ENCODE peak calls at places on chromosomes 11 and 22, in ten cellular contexts. S is cardiac muscle cell; R is WTC11; Q is brain microvascular endothelial cell; W is CD8-positive, alpha-beta T cell; I is BE2C; O is HFF-Myc; U is HCT116; X is activated B cell treated with CpG ODN at 0.5 μM for 24 hours; L is hepatocyte. H is an unnamed sample.

GRCh38 chr11:79768343-79768742 is 327.5 kb upstream of the TENM4 start:
- DNase-seq in S (no peak), R (no peak), Q (no peak), W (no peak), I (no peak), O (no peak), U (no peak), X (no peak), L (peak), H (no peak)

GRCh38 chr11:114562166-114562916 is 2.7 kb upstream of the NXPE1 start:
- DNase-seq in S (peak), R (no peak), Q (no peak), W (no peak), I (no peak), O (no peak), U (no peak), X (no peak), L (peak), H (no peak)

GRCh38 chr11:115921540-115921939 is 417.3 kb upstream of the CADM1 start:
- DNase-seq in S (no peak), R (no peak), Q (no peak), W (no peak), I (no peak), O (no peak), U (no peak), X (no peak), L (no peak), H (no peak)

GRCh38 chr11:37657645-37658044 is 1059.6 kb upstream of the RAG2 start:
- DNase-seq in S (peak), R (no peak), Q (no peak), W (no peak), I (no peak), O (peak), U (no peak), X (no peak), L (no peak), H (no peak)

GRCh38 chr11:107562647-107563208 is 2.8 kb downstream of the ALKBH8 start:
- DNase-seq in S (peak), R (no peak), Q (peak), W (no peak), I (no peak), O (peak), U (peak), X (no peak), L (no peak), H (no peak)

GRCh38 chr11:1503708-1504104 is 17.1 kb upstream of the MOB2 start:
- DNase-seq in S (no peak), R (no peak), Q (no peak), W (no peak), I (peak), O (no peak), U (no peak), X (no peak), L (no peak), H (no peak)

GRCh38 chr11:132911186-132911585 is 621.1 kb downstream of the OPCML start:
- DNase-seq in S (peak), R (no peak), Q (peak), W (no peak), I (no peak), O (no peak), U (no peak), X (no peak), L (peak), H (no peak)

GRCh38 chr22:29032014-29032475 is 29.6 kb downstream of the C22orf31 start:
- DNase-seq in S (peak), R (no peak), Q (no peak), W (no peak), I (no peak), O (no peak), U (no peak), X (no peak), L (no peak), H (no peak)

GRCh38 chr11:63979426-63979825 is 5.0 kb downstream of the COX8A start:
- DNase-seq in S (no peak), R (no peak), Q (no peak), W (no peak), I (no peak), O (no peak), U (no peak), X (no peak), L (no peak), H (no peak)

GRCh38 chr11:63970902-63971301 is 3.5 kb upstream of the COX8A start:
- DNase-seq in S (no peak), R (no peak), Q (no peak), W (no peak), I (no peak), O (no peak), U (no peak), X (no peak), L (no peak), H (no peak)

GRCh38 chr11:63978551-63979235 is 4.3 kb downstream of the COX8A start:
- DNase-seq in S (no peak), R (no peak), Q (no peak), W (no peak), I (no peak), O (no peak), U (no peak), X (no peak), L (no peak), H (no peak)

DNA sequence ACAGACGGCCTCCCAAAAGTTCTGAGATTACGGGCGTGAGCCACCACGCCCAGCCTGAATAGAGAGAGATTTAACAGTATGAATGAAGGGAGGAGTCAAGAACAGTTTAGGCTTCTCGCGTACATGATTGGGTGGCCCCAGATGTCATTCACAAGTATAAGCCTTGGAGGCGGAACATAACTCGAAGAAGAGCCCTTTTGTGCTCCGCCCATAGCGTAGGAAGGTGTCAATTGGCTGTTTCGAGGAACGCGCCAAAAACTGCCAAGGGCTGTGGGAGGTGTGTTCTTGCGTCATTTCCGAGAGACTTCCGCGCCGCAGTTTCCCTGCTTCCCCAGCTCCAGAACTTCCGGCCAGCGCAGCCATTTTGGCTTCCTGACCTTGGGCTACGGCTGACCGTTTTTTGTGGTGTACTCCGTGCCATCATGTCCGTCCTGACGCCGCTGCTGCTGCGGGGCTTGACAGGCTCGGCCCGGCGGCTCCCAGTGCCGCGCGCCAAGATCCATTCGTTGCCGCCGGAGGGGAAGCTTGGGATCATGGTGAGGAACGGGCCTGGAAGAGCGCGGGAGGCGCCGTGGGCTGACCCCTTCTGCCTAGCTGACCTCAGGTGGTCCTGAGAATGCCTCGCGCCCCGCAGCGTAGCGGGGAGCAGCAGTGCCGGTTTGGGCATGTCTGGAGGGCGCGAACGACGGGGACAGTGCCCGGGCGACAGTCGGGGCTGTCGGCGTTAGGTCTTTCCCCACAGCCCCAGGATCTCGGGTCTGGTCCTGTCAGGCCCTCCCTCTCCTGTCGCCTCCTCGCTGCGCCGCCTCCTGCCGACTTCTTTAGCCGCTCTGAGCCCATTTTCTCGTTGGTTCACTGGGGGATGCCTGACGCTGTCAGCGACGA is at the start of gene COX8A:
- DNase-seq in S (peak), R (peak), Q (peak), W (peak), I (peak), O (peak), U (peak), X (peak), L (peak), H (peak)
- TF ChIP-seq CTCF in S (no peak), R (no peak), Q (peak), W (no peak), I (no peak), O (no peak), U (no peak), X (no peak), L (no peak), H (no peak)

DNA sequence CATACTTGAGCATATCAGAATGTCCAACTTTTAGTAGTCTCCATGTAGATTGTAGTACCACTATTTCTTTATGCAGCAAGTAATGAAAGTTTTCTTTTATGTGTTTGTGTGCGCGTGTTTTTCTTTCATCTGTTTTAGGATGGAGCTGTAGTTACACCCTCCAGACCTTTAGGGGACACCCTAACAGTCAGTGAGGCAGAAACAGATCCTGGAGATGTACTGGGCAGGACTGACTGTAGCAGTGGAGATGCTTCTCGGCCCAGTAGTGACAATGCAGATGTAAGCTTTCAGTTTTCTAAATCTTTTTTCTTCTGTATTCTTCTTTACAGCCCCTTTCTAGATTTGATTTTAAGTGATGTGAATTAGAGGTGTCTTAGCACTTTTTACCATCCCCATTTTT is 79.9 kb upstream of the GRIK4 start:
- DNase-seq in S (peak), R (peak), Q (peak), W (no peak), I (no peak), O (peak), U (peak), X (no peak), L (peak), H (no peak)
- TF ChIP-seq CTCF in S (peak), R (peak), Q (peak), W (no peak), I (peak), O (peak), U (no peak), X (no peak), L (peak), H (no peak)

DNA sequence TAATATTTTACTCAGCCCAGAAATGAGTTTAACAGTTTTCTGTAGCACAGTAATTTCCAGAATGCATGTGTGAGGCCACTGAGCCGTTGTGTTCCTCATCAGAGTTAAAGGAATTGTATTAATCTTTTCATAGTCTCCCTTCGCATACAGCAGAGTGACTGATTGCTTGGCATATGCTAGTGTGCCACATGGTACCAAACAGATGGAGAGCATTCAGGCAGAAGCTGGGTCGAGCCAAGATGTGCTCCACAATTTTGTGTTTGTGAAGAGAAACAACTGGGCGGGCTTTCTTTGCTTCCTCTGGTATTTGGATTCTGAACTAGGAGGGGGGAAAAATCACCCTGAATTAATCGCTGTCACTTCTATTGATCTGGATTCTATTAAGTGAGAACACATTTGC is 85.8 kb downstream of the CASP12 start:
- DNase-seq in S (no peak), R (no peak), Q (no peak), W (no peak), I (no peak), O (no peak), U (no peak), X (no peak), L (no peak), H (no peak)
- TF ChIP-seq CTCF in S (no peak), R (no peak), Q (no peak), W (no peak), I (no peak), O (no peak), U (no peak), X (no peak), L (no peak), H (no peak)

GRCh38 chr11:5712507-5712906 is 22.9 kb downstream of the TRIM22 start:
- DNase-seq in S (peak), R (no peak), Q (no peak), W (no peak), I (no peak), O (no peak), U (peak), X (no peak), L (no peak), H (no peak)
- TF ChIP-seq CTCF in S (peak), R (no peak), Q (peak), W (peak), I (no peak), O (no peak), U (peak), X (no peak), L (peak), H (no peak)

DNA sequence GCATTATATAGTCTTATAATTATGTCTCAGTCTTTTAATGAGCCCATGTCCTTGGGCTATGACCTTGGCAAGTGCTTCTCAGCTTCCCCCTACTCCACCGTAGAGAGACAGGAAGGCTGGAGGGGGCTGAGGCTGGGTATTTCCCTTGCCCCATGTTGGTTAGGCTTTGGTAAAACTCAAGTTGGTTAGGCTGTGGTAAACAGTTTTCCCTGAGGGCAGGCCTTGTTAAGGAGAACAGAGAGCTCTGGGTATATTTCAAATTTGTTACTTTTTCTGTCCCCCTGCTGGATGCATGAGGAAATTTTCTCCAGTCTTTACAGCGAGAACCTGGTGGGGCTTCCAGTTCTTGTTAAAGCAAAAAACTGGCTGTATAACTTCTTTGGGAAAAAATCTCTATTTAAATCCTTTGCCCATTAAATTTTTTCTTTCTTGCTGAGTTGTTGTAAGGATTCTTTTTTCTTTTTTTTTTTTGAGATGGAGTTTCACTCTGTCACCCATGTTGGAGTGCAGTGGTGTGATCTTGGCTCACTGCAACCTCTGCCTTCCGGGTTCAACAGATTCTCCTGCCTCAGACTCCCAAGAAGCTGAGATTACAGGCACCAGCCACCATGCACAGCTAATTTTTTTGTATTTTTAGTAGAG is 12.2 kb upstream of the DCHS1 start:
- DNase-seq in S (peak), R (no peak), Q (peak), W (peak), I (no peak), O (no peak), U (peak), X (no peak), L (no peak), H (peak)
- TF ChIP-seq CTCF in S (peak), R (peak), Q (peak), W (peak), I (peak), O (peak), U (peak), X (no peak), L (peak), H (peak)

H was measured in Calu3.